ENCODE peak calls at places on chromosomes 7 and 10, in six cellular contexts. One of them, this sample, is unnamed.

GRCh38 chr10:100743626-100744135 is 1.7 kb upstream of the PAX2 start:
- DNase-seq in colonic mucosa: no peak
- DNase-seq in fibroblast of lung: peak
- DNase-seq in RWPE2: no peak
- DNase-seq in bronchial epithelial cell: peak
- DNase-seq in astrocyte of the spinal cord: no peak
- DNase-seq in this sample: peak

GRCh38 chr7:25371972-25372371 is 143.7 kb upstream of the NPVF start:
- DNase-seq in colonic mucosa: no peak
- DNase-seq in fibroblast of lung: no peak
- DNase-seq in RWPE2: no peak
- DNase-seq in bronchial epithelial cell: no peak
- DNase-seq in astrocyte of the spinal cord: no peak
- DNase-seq in this sample: no peak

GRCh38 chr10:47266602-47267001 is 33.4 kb upstream of the GDF10 start:
- DNase-seq in colonic mucosa: no peak
- DNase-seq in fibroblast of lung: no peak
- DNase-seq in RWPE2: no peak
- DNase-seq in bronchial epithelial cell: no peak
- DNase-seq in astrocyte of the spinal cord: no peak
- DNase-seq in this sample: no peak

GRCh38 chr7:55571534-55572377 is 546 bp downstream of the VOPP1 start:
- DNase-seq in colonic mucosa: peak
- DNase-seq in fibroblast of lung: peak
- DNase-seq in RWPE2: no peak
- DNase-seq in bronchial epithelial cell: peak
- DNase-seq in astrocyte of the spinal cord: peak
- DNase-seq in this sample: peak

GRCh38 chr10:50506861-50507573 is 116.7 kb downstream of the SGMS1 start:
- DNase-seq in colonic mucosa: no peak
- DNase-seq in fibroblast of lung: no peak
- DNase-seq in RWPE2: no peak
- DNase-seq in bronchial epithelial cell: no peak
- DNase-seq in astrocyte of the spinal cord: no peak
- DNase-seq in this sample: no peak

GRCh38 chr10:7956508-7956907 is 98.0 kb upstream of the GATA3 start:
- DNase-seq in colonic mucosa: no peak
- DNase-seq in fibroblast of lung: peak
- DNase-seq in RWPE2: no peak
- DNase-seq in bronchial epithelial cell: peak
- DNase-seq in astrocyte of the spinal cord: peak
- DNase-seq in this sample: peak

GRCh38 chr10:77001186-77001585 is 636.4 kb downstream of the KCNMA1 start:
- DNase-seq in colonic mucosa: no peak
- DNase-seq in fibroblast of lung: no peak
- DNase-seq in RWPE2: no peak
- DNase-seq in bronchial epithelial cell: no peak
- DNase-seq in astrocyte of the spinal cord: no peak
- DNase-seq in this sample: no peak

GRCh38 chr10:72308320-72308987 is 34.7 kb downstream of the DDIT4 start:
- DNase-seq in colonic mucosa: peak
- DNase-seq in fibroblast of lung: peak
- DNase-seq in RWPE2: no peak
- DNase-seq in bronchial epithelial cell: peak
- DNase-seq in astrocyte of the spinal cord: peak
- DNase-seq in this sample: peak

GRCh38 chr10:29355436-29355991 is 66.6 kb downstream of the LYZL1 start:
- DNase-seq in colonic mucosa: no peak
- DNase-seq in fibroblast of lung: no peak
- DNase-seq in RWPE2: no peak
- DNase-seq in bronchial epithelial cell: no peak
- DNase-seq in astrocyte of the spinal cord: no peak
- DNase-seq in this sample: no peak

GRCh38 chr7:138713191-138713590 is 12.0 kb upstream of the SVOPL start:
- DNase-seq in colonic mucosa: no peak
- DNase-seq in fibroblast of lung: no peak
- DNase-seq in RWPE2: no peak
- DNase-seq in bronchial epithelial cell: no peak
- DNase-seq in astrocyte of the spinal cord: no peak
- DNase-seq in this sample: no peak

GRCh38 chr7:88758355-88759215 is 915 bp upstream of the ZNF804B start:
- DNase-seq in colonic mucosa: no peak
- DNase-seq in fibroblast of lung: peak
- DNase-seq in RWPE2: no peak
- DNase-seq in bronchial epithelial cell: no peak
- DNase-seq in astrocyte of the spinal cord: peak
- DNase-seq in this sample: peak

GRCh38 chr7:88759216-88759955 is at the start of gene ZNF804B:
- DNase-seq in colonic mucosa: no peak
- DNase-seq in fibroblast of lung: no peak
- DNase-seq in RWPE2: peak
- DNase-seq in bronchial epithelial cell: no peak
- DNase-seq in astrocyte of the spinal cord: no peak
- DNase-seq in this sample: no peak

GRCh38 chr7:88757371-88757770 is 2.1 kb upstream of the ZNF804B start:
- DNase-seq in colonic mucosa: no peak
- DNase-seq in fibroblast of lung: no peak
- DNase-seq in RWPE2: no peak
- DNase-seq in bronchial epithelial cell: no peak
- DNase-seq in astrocyte of the spinal cord: no peak
- DNase-seq in this sample: no peak

GRCh38 chr7:88761779-88762178 is 2.3 kb downstream of the ZNF804B start:
- DNase-seq in colonic mucosa: no peak
- DNase-seq in fibroblast of lung: no peak
- DNase-seq in RWPE2: no peak
- DNase-seq in bronchial epithelial cell: no peak
- DNase-seq in astrocyte of the spinal cord: no peak
- DNase-seq in this sample: no peak

DNA sequence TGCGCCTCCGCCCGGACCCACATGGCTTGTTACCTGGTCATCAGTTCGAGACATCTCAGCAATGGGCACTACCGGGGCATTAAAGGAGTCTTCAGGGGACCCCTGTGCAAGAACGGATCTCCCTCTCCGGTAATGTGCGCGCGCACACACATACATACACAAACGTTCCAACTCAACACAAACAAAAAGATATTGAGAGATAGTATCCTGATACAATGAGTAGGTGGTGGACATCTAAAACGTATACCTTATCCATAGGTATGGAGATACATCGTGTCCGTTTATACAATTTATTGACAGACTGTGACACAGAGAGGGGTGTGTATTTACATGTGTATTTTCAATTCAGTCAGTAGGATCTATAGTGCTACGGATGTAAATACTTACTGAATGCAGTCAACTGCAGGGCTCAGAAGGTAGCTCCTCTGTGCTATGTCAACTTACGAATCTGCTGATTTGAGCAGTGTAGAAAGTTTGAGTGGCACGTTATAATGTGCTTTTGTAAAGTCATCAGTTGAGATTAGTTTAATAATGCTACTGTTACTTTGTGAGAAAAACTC is 536 bp downstream of the ZNF804B start:
- DNase-seq in colonic mucosa: no peak
- DNase-seq in fibroblast of lung: no peak
- DNase-seq in RWPE2: no peak
- DNase-seq in bronchial epithelial cell: no peak
- DNase-seq in astrocyte of the spinal cord: peak
- DNase-seq in this sample: no peak
- H3K4me3 ChIP-seq in colonic mucosa: no peak
- H3K4me3 ChIP-seq in fibroblast of lung: no peak
- H3K4me3 ChIP-seq in RWPE2: no peak
- H3K4me3 ChIP-seq in bronchial epithelial cell: no peak
- H3K4me3 ChIP-seq in astrocyte of the spinal cord: no peak
- H3K4me3 ChIP-seq in this sample: no peak

GRCh38 chr10:116593139-116593740 is 2.5 kb downstream of the PNLIPRP1 start:
- DNase-seq in colonic mucosa: no peak
- DNase-seq in fibroblast of lung: no peak
- DNase-seq in RWPE2: no peak
- DNase-seq in bronchial epithelial cell: no peak
- DNase-seq in astrocyte of the spinal cord: no peak
- DNase-seq in this sample: no peak

GRCh38 chr10:116590590-116591444 is at the start of gene PNLIPRP1:
- DNase-seq in colonic mucosa: peak
- DNase-seq in fibroblast of lung: no peak
- DNase-seq in RWPE2: no peak
- DNase-seq in bronchial epithelial cell: no peak
- DNase-seq in astrocyte of the spinal cord: no peak
- DNase-seq in this sample: no peak

GRCh38 chr10:116587878-116588590 is 2.7 kb upstream of the PNLIPRP1 start:
- DNase-seq in colonic mucosa: no peak
- DNase-seq in fibroblast of lung: no peak
- DNase-seq in RWPE2: no peak
- DNase-seq in bronchial epithelial cell: peak
- DNase-seq in astrocyte of the spinal cord: no peak
- DNase-seq in this sample: no peak

GRCh38 chr10:116589911-116590310 is 848 bp upstream of the PNLIPRP1 start:
- DNase-seq in colonic mucosa: peak
- DNase-seq in fibroblast of lung: no peak
- DNase-seq in RWPE2: no peak
- DNase-seq in bronchial epithelial cell: no peak
- DNase-seq in astrocyte of the spinal cord: no peak
- DNase-seq in this sample: no peak

GRCh38 chr10:116588995-116589394 is 1.8 kb upstream of the PNLIPRP1 start:
- DNase-seq in colonic mucosa: no peak
- DNase-seq in fibroblast of lung: no peak
- DNase-seq in RWPE2: no peak
- DNase-seq in bronchial epithelial cell: no peak
- DNase-seq in astrocyte of the spinal cord: no peak
- DNase-seq in this sample: no peak
- TF ChIP-seq CTCF in colonic mucosa: no peak
- TF ChIP-seq CTCF in fibroblast of lung: no peak
- TF ChIP-seq CTCF in RWPE2: no peak
- TF ChIP-seq CTCF in bronchial epithelial cell: no peak
- TF ChIP-seq CTCF in astrocyte of the spinal cord: no peak
- TF ChIP-seq CTCF in this sample: no peak

GRCh38 chr10:114402233-114402632 is 2.1 kb downstream of the AFAP1L2 start:
- DNase-seq in colonic mucosa: no peak
- DNase-seq in fibroblast of lung: peak
- DNase-seq in RWPE2: no peak
- DNase-seq in bronchial epithelial cell: no peak
- DNase-seq in astrocyte of the spinal cord: no peak
- DNase-seq in this sample: no peak
- H3K4me3 ChIP-seq in colonic mucosa: no peak
- H3K4me3 ChIP-seq in fibroblast of lung: no peak
- H3K4me3 ChIP-seq in RWPE2: no peak
- H3K4me3 ChIP-seq in bronchial epithelial cell: no peak
- H3K4me3 ChIP-seq in astrocyte of the spinal cord: no peak
- H3K4me3 ChIP-seq in this sample: no peak

DNA sequence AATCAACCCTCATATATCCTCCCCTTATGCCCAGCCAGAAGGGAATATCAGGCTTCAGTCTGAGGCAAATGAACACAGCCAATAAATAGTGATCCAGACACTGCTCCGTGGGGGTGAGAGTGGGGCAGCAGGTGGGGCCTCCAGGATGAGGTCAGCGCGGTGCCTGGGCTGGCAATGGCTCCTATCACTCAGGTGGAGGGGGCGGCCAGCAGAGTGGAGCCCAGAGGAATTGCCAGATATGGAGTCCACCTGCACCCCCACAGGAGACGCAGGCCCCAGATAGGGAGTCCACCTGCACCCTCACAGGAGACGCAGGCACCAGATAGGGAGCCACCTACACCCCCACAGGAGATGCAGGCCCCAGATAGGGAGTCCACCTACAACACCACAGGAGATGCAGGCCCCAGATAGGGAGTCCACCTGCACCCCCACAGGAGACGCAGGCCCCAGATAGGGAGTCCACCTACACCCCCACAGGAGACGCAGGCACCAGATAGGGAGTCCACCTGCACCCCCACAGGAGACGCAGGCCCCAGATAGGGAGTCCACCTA is 78.0 kb upstream of the PPP2R2D start:
- DNase-seq in colonic mucosa: no peak
- DNase-seq in fibroblast of lung: no peak
- DNase-seq in RWPE2: no peak
- DNase-seq in bronchial epithelial cell: no peak
- DNase-seq in astrocyte of the spinal cord: no peak
- DNase-seq in this sample: no peak
- TF ChIP-seq CTCF in colonic mucosa: no peak
- TF ChIP-seq CTCF in fibroblast of lung: no peak
- TF ChIP-seq CTCF in RWPE2: no peak
- TF ChIP-seq CTCF in bronchial epithelial cell: no peak
- TF ChIP-seq CTCF in astrocyte of the spinal cord: no peak
- TF ChIP-seq CTCF in this sample: no peak

GRCh38 chr7:83166781-83167180 is 4.1 kb upstream of the PCLO start:
- DNase-seq in colonic mucosa: no peak
- DNase-seq in fibroblast of lung: no peak
- DNase-seq in RWPE2: no peak
- DNase-seq in bronchial epithelial cell: no peak
- DNase-seq in astrocyte of the spinal cord: no peak
- DNase-seq in this sample: no peak

GRCh38 chr7:83161186-83161585 is 1.5 kb downstream of the PCLO start:
- DNase-seq in colonic mucosa: no peak
- DNase-seq in fibroblast of lung: peak
- DNase-seq in RWPE2: no peak
- DNase-seq in bronchial epithelial cell: peak
- DNase-seq in astrocyte of the spinal cord: no peak
- DNase-seq in this sample: no peak

GRCh38 chr7:83159731-83160130 is 3.0 kb downstream of the PCLO start:
- DNase-seq in colonic mucosa: no peak
- DNase-seq in fibroblast of lung: no peak
- DNase-seq in RWPE2: no peak
- DNase-seq in bronchial epithelial cell: no peak
- DNase-seq in astrocyte of the spinal cord: no peak
- DNase-seq in this sample: no peak

GRCh38 chr7:83161851-83162401 is 758 bp downstream of the PCLO start:
- DNase-seq in colonic mucosa: no peak
- DNase-seq in fibroblast of lung: no peak
- DNase-seq in RWPE2: no peak
- DNase-seq in bronchial epithelial cell: no peak
- DNase-seq in astrocyte of the spinal cord: no peak
- DNase-seq in this sample: no peak

GRCh38 chr7:83162402-83163256 is at the start of gene PCLO:
- DNase-seq in colonic mucosa: peak
- DNase-seq in fibroblast of lung: peak
- DNase-seq in RWPE2: peak
- DNase-seq in bronchial epithelial cell: peak
- DNase-seq in astrocyte of the spinal cord: peak
- DNase-seq in this sample: peak
- H3K4me3 ChIP-seq in colonic mucosa: peak
- H3K4me3 ChIP-seq in fibroblast of lung: peak
- H3K4me3 ChIP-seq in RWPE2: peak
- H3K4me3 ChIP-seq in bronchial epithelial cell: peak
- H3K4me3 ChIP-seq in astrocyte of the spinal cord: peak
- H3K4me3 ChIP-seq in this sample: peak

GRCh38 chr10:92181575-92181974 is 109.3 kb downstream of the CPEB3 start:
- DNase-seq in colonic mucosa: no peak
- DNase-seq in fibroblast of lung: no peak
- DNase-seq in RWPE2: no peak
- DNase-seq in bronchial epithelial cell: no peak
- DNase-seq in astrocyte of the spinal cord: no peak
- DNase-seq in this sample: no peak
- TF ChIP-seq CTCF in colonic mucosa: no peak
- TF ChIP-seq CTCF in fibroblast of lung: peak
- TF ChIP-seq CTCF in RWPE2: peak
- TF ChIP-seq CTCF in bronchial epithelial cell: peak
- TF ChIP-seq CTCF in astrocyte of the spinal cord: peak
- TF ChIP-seq CTCF in this sample: peak